ENCODE peak calls at places on chromosomes 2 and 18, in ten cellular contexts. R is upper lobe of right lung, W is stomach, E is tibial artery, N is spleen, C is fibroblast of lung, K is body of pancreas, F is GM23338, I is lower lobe of right lung, Y is heart right ventricle. T is an unnamed sample. For H3K36me3 and H3K4me1, the result is how much of the 10 kb centered on the place peaks cover.

GRCh38 chr18:12271376-12272235 is 17.4 kb downstream of the CIDEA start:
- DNase-seq in R (peak), W (peak), E (peak), N (no peak), C (peak), K (peak), F (peak), I (peak), Y (peak), T (peak)

GRCh38 chr2:202186641-202187202 is 51.7 kb downstream of the SUMO1 start:
- DNase-seq in R (no peak), W (no peak), E (no peak), N (no peak), C (no peak), K (no peak), F (no peak), I (no peak), Y (no peak), T (no peak)

GRCh38 chr2:216142540-216142939 is 33.4 kb downstream of the XRCC5 start:
- DNase-seq in R (no peak), W (no peak), E (no peak), N (no peak), C (peak), K (no peak), F (no peak), I (no peak), Y (no peak), T (peak)

GRCh38 chr18:44409524-44409923 is 271.2 kb upstream of the SETBP1 start:
- DNase-seq in R (no peak), W (no peak), E (no peak), N (no peak), C (no peak), K (no peak), F (no peak), I (no peak), Y (no peak), T (no peak)

GRCh38 chr2:208069186-208069585 is 43.9 kb upstream of the PLEKHM3 start:
- DNase-seq in R (no peak), W (no peak), E (no peak), N (no peak), C (no peak), K (no peak), F (no peak), I (no peak), Y (no peak), T (no peak)

GRCh38 chr2:160039166-160039903 is 23.1 kb downstream of the PLA2R1 start:
- DNase-seq in R (no peak), W (no peak), E (peak), N (no peak), C (peak), K (peak), F (no peak), I (no peak), Y (no peak), T (no peak)

GRCh38 chr2:190136259-190136658 is 73.7 kb upstream of the MSTN start:
- DNase-seq in R (no peak), W (no peak), E (no peak), N (no peak), C (no peak), K (no peak), F (no peak), I (no peak), Y (no peak), T (no peak)

GRCh38 chr18:59382388-59382787 is 23.3 kb upstream of the LMAN1 start:
- DNase-seq in R (no peak), W (no peak), E (no peak), N (no peak), C (peak), K (no peak), F (no peak), I (no peak), Y (no peak), T (no peak)

GRCh38 chr2:197309369-197310231 is 980 bp downstream of the ANKRD44 start:
- DNase-seq in R (peak), W (peak), E (peak), N (peak), C (no peak), K (peak), F (peak), I (peak), Y (peak), T (peak)

GRCh38 chr2:10260130-10260529 is 42.6 kb upstream of the HPCAL1 start:
- DNase-seq in R (peak), W (no peak), E (peak), N (no peak), C (peak), K (peak), F (no peak), I (peak), Y (no peak), T (no peak)

GRCh38 chr2:8514748-8515389 is 167.0 kb upstream of the ID2 start:
- DNase-seq in R (no peak), W (no peak), E (no peak), N (no peak), C (no peak), K (no peak), F (no peak), I (peak), Y (no peak), T (no peak)

GRCh38 chr2:63601061-63601460 is 12.3 kb downstream of the MDH1 start:
- DNase-seq in R (no peak), W (no peak), E (no peak), N (no peak), C (no peak), K (no peak), F (no peak), I (no peak), Y (no peak), T (no peak)

GRCh38 chr2:230909841-230910545 is 15.0 kb downstream of the GPR55 start:
- DNase-seq in R (peak), W (no peak), E (peak), N (peak), C (no peak), K (no peak), F (no peak), I (peak), Y (no peak), T (no peak)

GRCh38 chr2:177735318-177735803 is 337.2 kb downstream of the PDE11A start:
- DNase-seq in R (no peak), W (no peak), E (no peak), N (no peak), C (no peak), K (no peak), F (peak), I (no peak), Y (no peak), T (no peak)

GRCh38 chr2:43305537-43305936 is 79.1 kb upstream of the ZFP36L2 start:
- DNase-seq in R (peak), W (no peak), E (peak), N (no peak), C (peak), K (no peak), F (no peak), I (peak), Y (peak), T (no peak)

GRCh38 chr18:80023173-80023572 is 11.1 kb upstream of the RBFA start:
- DNase-seq in R (no peak), W (no peak), E (no peak), N (no peak), C (no peak), K (no peak), F (peak), I (no peak), Y (no peak), T (no peak)

GRCh38 chr2:37356299-37356698 is 11.9 kb downstream of the QPCT start:
- DNase-seq in R (no peak), W (no peak), E (no peak), N (no peak), C (no peak), K (no peak), F (peak), I (no peak), Y (no peak), T (no peak)

GRCh38 chr2:217231724-217232123 is 371.9 kb upstream of the TNP1 start:
- DNase-seq in R (no peak), W (no peak), E (no peak), N (no peak), C (no peak), K (no peak), F (no peak), I (no peak), Y (no peak), T (no peak)

GRCh38 chr2:217016829-217017228 is 157.0 kb upstream of the TNP1 start:
- DNase-seq in R (no peak), W (no peak), E (no peak), N (no peak), C (no peak), K (no peak), F (no peak), I (no peak), Y (peak), T (no peak)

GRCh38 chr2:176502619-176503018 is 233.4 kb downstream of the MTX2 start:
- DNase-seq in R (no peak), W (no peak), E (no peak), N (no peak), C (no peak), K (no peak), F (no peak), I (no peak), Y (no peak), T (no peak)

GRCh38 chr2:142041105-142041504 is 89.7 kb downstream of the LRP1B start:
- DNase-seq in R (no peak), W (no peak), E (no peak), N (no peak), C (peak), K (no peak), F (no peak), I (no peak), Y (no peak), T (no peak)

GRCh38 chr2:18345848-18346247 is 214.6 kb downstream of the RDH14 start:
- DNase-seq in R (peak), W (peak), E (no peak), N (no peak), C (no peak), K (no peak), F (no peak), I (peak), Y (peak), T (no peak)

GRCh38 chr2:26757873-26758789 is 6.0 kb upstream of the SLC35F6 start:
- DNase-seq in R (no peak), W (peak), E (no peak), N (no peak), C (peak), K (peak), F (peak), I (no peak), Y (peak), T (no peak)

GRCh38 chr18:77711096-77711495 is 461.4 kb downstream of the GALR1 start:
- DNase-seq in R (no peak), W (no peak), E (no peak), N (no peak), C (no peak), K (no peak), F (peak), I (no peak), Y (no peak), T (no peak)

GRCh38 chr2:111930875-111931274 is 32.5 kb downstream of the MERTK start:
- DNase-seq in R (no peak), W (no peak), E (no peak), N (no peak), C (peak), K (no peak), F (no peak), I (no peak), Y (no peak), T (no peak)

GRCh38 chr2:61707984-61708852 is 145.6 kb downstream of the FAM161A start:
- DNase-seq in R (no peak), W (peak), E (no peak), N (no peak), C (peak), K (peak), F (no peak), I (no peak), Y (no peak), T (no peak)

GRCh38 chr2:58428553-58429284 is 187.6 kb upstream of the FANCL start:
- DNase-seq in R (no peak), W (no peak), E (no peak), N (peak), C (peak), K (peak), F (peak), I (peak), Y (no peak), T (no peak)

GRCh38 chr18:2881088-2881487 is 34.3 kb downstream of the EMILIN2 start:
- DNase-seq in R (no peak), W (no peak), E (no peak), N (no peak), C (peak), K (no peak), F (no peak), I (no peak), Y (no peak), T (no peak)

GRCh38 chr18:79629249-79629558 is 50.4 kb upstream of the CTDP1 start:
- DNase-seq in R (no peak), W (peak), E (peak), N (peak), C (no peak), K (no peak), F (no peak), I (no peak), Y (no peak), T (no peak)

GRCh38 chr18:23871410-23871809 is 143.1 kb upstream of the TTC39C start:
- DNase-seq in R (no peak), W (peak), E (no peak), N (peak), C (no peak), K (peak), F (peak), I (no peak), Y (peak), T (peak)

GRCh38 chr2:16666453-16666801 is 793 bp upstream of the CYRIA start:
- DNase-seq in R (no peak), W (no peak), E (no peak), N (no peak), C (peak), K (no peak), F (peak), I (no peak), Y (peak), T (no peak)

GRCh38 chr2:48319863-48320262 is 210.1 kb upstream of the STON1 start:
- DNase-seq in R (no peak), W (no peak), E (no peak), N (no peak), C (no peak), K (no peak), F (no peak), I (no peak), Y (no peak), T (no peak)

GRCh38 chr18:6022840-6023239 is 127.5 kb upstream of the TMEM200C start:
- DNase-seq in R (no peak), W (no peak), E (no peak), N (no peak), C (peak), K (no peak), F (peak), I (no peak), Y (no peak), T (no peak)

GRCh38 chr2:26801342-26801741 is 15.5 kb downstream of the CENPA start:
- DNase-seq in R (no peak), W (no peak), E (no peak), N (no peak), C (no peak), K (no peak), F (no peak), I (no peak), Y (no peak), T (no peak)

GRCh38 chr2:102488063-102488462 is 15.0 kb downstream of the SLC9A4 start:
- DNase-seq in R (no peak), W (peak), E (no peak), N (no peak), C (peak), K (no peak), F (no peak), I (no peak), Y (no peak), T (no peak)

GRCh38 chr18:80056095-80056494 is 21.9 kb downstream of the RBFA start:
- DNase-seq in R (no peak), W (no peak), E (no peak), N (no peak), C (no peak), K (no peak), F (no peak), I (no peak), Y (no peak), T (no peak)

GRCh38 chr2:191688934-191689695 is 11.2 kb downstream of the NABP1 start:
- DNase-seq in R (no peak), W (no peak), E (no peak), N (no peak), C (peak), K (no peak), F (peak), I (no peak), Y (no peak), T (no peak)
- H3K36me3 ChIP-seq in R (under half), W (under half), E (under half), N (under half), C (under half), K (under half), F (under half), I (under half), Y (under half), T (under half)

DNA sequence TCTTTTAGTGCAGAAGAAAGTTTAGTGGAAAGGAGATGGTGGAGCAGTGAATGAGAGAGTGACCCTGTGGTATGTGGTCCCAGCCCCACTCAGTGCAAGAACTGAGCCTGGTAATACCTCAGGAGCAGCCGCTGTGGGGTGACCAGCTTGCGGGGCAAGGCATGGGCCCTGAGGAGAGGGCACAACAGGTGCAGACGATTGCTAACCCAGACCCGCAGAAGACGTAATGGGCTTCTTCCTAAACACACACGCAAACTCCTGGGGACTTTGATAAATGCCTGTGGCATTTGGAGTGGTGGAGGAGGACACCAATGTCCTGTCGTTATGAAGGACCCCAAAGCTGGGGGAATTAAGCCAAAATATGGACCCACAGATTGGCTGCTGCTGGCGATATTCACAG is 78.7 kb downstream of the GFPT1 start:
- DNase-seq in R (no peak), W (no peak), E (no peak), N (no peak), C (no peak), K (no peak), F (no peak), I (no peak), Y (no peak), T (no peak)
- H3K4me1 ChIP-seq in R (under half), W (under half), E (under half), N (under half), C (under half), K (under half), F (under half), I (half or more), Y (under half), T (under half)

DNA sequence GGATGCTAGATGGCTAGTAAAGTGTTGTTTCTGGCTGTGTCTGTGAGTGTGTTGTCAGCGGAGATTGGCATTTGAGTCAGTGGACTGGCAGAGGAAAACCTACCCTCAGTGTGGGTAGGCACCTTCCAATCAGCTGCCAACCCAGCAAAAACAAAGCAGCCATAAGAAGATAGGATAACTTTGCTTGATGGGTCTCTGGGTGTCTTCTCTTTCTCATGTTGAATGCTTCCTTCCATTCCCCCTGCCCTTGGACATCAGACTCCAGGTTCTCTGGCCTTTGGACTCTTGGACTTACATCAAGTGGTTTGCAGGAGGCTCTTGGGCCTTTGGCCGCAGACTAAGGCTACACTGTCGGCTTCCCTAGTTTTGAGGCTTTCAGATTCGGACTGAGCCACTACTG is 429.0 kb upstream of the ZNF804A start:
- DNase-seq in R (no peak), W (no peak), E (no peak), N (no peak), C (no peak), K (no peak), F (no peak), I (no peak), Y (no peak), T (no peak)
- TF ChIP-seq CTCF in R (no peak), W (no peak), E (no peak), N (no peak), C (no peak), K (no peak), F (no peak), I (no peak), Y (no peak), T (no peak)

GRCh38 chr18:8800876-8801262 is 95.5 kb downstream of the MTCL1 start:
- DNase-seq in R (no peak), W (no peak), E (no peak), N (no peak), C (no peak), K (no peak), F (no peak), I (no peak), Y (no peak), T (no peak)

GRCh38 chr18:8800445-8800844 is 95.1 kb downstream of the MTCL1 start:
- DNase-seq in R (no peak), W (no peak), E (no peak), N (no peak), C (peak), K (peak), F (peak), I (no peak), Y (no peak), T (no peak)

GRCh38 chr18:8800041-8800441 is 94.7 kb downstream of the MTCL1 start:
- DNase-seq in R (no peak), W (no peak), E (no peak), N (no peak), C (peak), K (peak), F (peak), I (no peak), Y (no peak), T (no peak)

GRCh38 chr18:8798996-8799395 is 93.6 kb downstream of the MTCL1 start:
- DNase-seq in R (no peak), W (peak), E (no peak), N (no peak), C (peak), K (peak), F (no peak), I (no peak), Y (peak), T (no peak)

DNA sequence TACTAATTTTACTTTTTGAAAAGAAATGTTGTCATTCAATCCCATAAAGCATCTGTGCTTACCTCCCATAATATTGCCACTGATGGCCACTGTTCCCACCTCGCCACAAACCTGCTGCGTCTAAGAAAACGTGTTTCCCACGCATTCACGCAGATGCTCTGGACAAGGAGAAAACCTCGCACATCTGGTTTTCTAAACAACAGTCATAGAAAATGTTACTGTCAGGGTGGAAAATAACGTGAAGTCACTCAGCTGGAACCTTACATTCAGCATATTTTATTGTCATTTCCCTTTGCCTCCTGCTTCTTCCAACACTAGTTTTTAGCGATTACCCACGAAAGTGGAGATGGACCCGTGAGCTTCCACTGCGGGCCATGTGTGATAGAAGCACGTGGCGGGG is 94.2 kb downstream of the MTCL1 start:
- DNase-seq in R (no peak), W (no peak), E (no peak), N (no peak), C (no peak), K (no peak), F (no peak), I (no peak), Y (no peak), T (no peak)
- H3K36me3 ChIP-seq in R (under half), W (under half), E (under half), N (under half), C (under half), K (under half), F (under half), I (under half), Y (under half), T (under half)

T was measured in CD8-positive, alpha-beta T cell.